ENCODE peak calls at places on chromosomes 2 and 18, in six cellular contexts. E, A, Z, T, R and S are unnamed samples.

GRCh38 chr2:221817052-221817451 is 244.9 kb upstream of the EPHA4 start:
- DNase-seq in E (no peak), A (no peak), Z (no peak), T (no peak), R (no peak), S (no peak)

GRCh38 chr2:13052547-13052946 is 335.8 kb downstream of the TRIB2 start:
- DNase-seq in E (no peak), A (no peak), Z (no peak), T (no peak), R (no peak), S (no peak)

GRCh38 chr2:9782197-9782719 is 61.0 kb upstream of the TAF1B start:
- DNase-seq in E (no peak), A (no peak), Z (no peak), T (no peak), R (no peak), S (peak)

GRCh38 chr2:228699400-228699799 is 517.9 kb upstream of the SPHKAP start:
- DNase-seq in E (peak), A (no peak), Z (no peak), T (no peak), R (no peak), S (no peak)

GRCh38 chr2:29255006-29255405 is 139.8 kb downstream of the CLIP4 start:
- DNase-seq in E (no peak), A (no peak), Z (no peak), T (no peak), R (no peak), S (no peak)

GRCh38 chr18:2939317-2939716 is 73.6 kb downstream of the LPIN2 start:
- DNase-seq in E (no peak), A (no peak), Z (no peak), T (no peak), R (no peak), S (no peak)

GRCh38 chr18:41940506-41941215 is 14.4 kb upstream of the PIK3C3 start:
- DNase-seq in E (peak), A (no peak), Z (peak), T (no peak), R (no peak), S (no peak)

GRCh38 chr2:16718551-16719404 is 53.1 kb upstream of the CYRIA start:
- DNase-seq in E (no peak), A (no peak), Z (no peak), T (no peak), R (no peak), S (no peak)

GRCh38 chr2:154402138-154402714 is 296.3 kb upstream of the KCNJ3 start:
- DNase-seq in E (peak), A (peak), Z (no peak), T (peak), R (no peak), S (no peak)

GRCh38 chr2:121333834-121334558 is 49.0 kb upstream of the TFCP2L1 start:
- DNase-seq in E (no peak), A (no peak), Z (no peak), T (no peak), R (no peak), S (no peak)

GRCh38 chr2:159419403-159419802 is 132.9 kb upstream of the WDSUB1 start:
- DNase-seq in E (no peak), A (no peak), Z (no peak), T (no peak), R (no peak), S (no peak)

GRCh38 chr18:22170421-22171262 is 1.3 kb downstream of the GATA6 start:
- DNase-seq in E (peak), A (no peak), Z (no peak), T (no peak), R (peak), S (peak)

GRCh38 chr2:202187570-202187969 is 50.8 kb downstream of the SUMO1 start:
- DNase-seq in E (no peak), A (no peak), Z (no peak), T (peak), R (no peak), S (no peak)

GRCh38 chr2:176085861-176086771 is 2.4 kb upstream of the EVX2 start:
- DNase-seq in E (peak), A (no peak), Z (no peak), T (peak), R (no peak), S (no peak)

GRCh38 chr18:63882333-63883141 is 5.0 kb upstream of the SERPINB2 start:
- DNase-seq in E (peak), A (no peak), Z (no peak), T (peak), R (no peak), S (no peak)

GRCh38 chr18:79851981-79852380 is 54.2 kb downstream of the KCNG2 start:
- DNase-seq in E (no peak), A (no peak), Z (no peak), T (no peak), R (no peak), S (no peak)

GRCh38 chr2:109402980-109403840 is 210.6 kb downstream of the SEPTIN10 start:
- DNase-seq in E (no peak), A (no peak), Z (no peak), T (no peak), R (no peak), S (no peak)

GRCh38 chr2:200847268-200847667 is 17.2 kb downstream of the CLK1 start:
- DNase-seq in E (no peak), A (no peak), Z (no peak), T (no peak), R (no peak), S (no peak)

GRCh38 chr2:73891276-73891901 is 1.4 kb upstream of the ACTG2 start:
- DNase-seq in E (no peak), A (no peak), Z (no peak), T (no peak), R (no peak), S (no peak)

GRCh38 chr2:73894475-73894850 is 1.7 kb downstream of the ACTG2 start:
- DNase-seq in E (no peak), A (no peak), Z (no peak), T (no peak), R (no peak), S (no peak)

GRCh38 chr2:73893764-73894474 is 1.1 kb downstream of the ACTG2 start:
- DNase-seq in E (no peak), A (no peak), Z (no peak), T (no peak), R (no peak), S (no peak)

GRCh38 chr2:73894877-73895276 is 2.1 kb downstream of the ACTG2 start:
- DNase-seq in E (no peak), A (no peak), Z (no peak), T (no peak), R (no peak), S (no peak)

GRCh38 chr2:73892631-73893329 is at the start of gene ACTG2:
- DNase-seq in E (peak), A (no peak), Z (no peak), T (no peak), R (no peak), S (no peak)
- H3K4me3 ChIP-seq in E (no peak), A (no peak), Z (no peak), T (no peak), R (no peak), S (no peak)

DNA sequence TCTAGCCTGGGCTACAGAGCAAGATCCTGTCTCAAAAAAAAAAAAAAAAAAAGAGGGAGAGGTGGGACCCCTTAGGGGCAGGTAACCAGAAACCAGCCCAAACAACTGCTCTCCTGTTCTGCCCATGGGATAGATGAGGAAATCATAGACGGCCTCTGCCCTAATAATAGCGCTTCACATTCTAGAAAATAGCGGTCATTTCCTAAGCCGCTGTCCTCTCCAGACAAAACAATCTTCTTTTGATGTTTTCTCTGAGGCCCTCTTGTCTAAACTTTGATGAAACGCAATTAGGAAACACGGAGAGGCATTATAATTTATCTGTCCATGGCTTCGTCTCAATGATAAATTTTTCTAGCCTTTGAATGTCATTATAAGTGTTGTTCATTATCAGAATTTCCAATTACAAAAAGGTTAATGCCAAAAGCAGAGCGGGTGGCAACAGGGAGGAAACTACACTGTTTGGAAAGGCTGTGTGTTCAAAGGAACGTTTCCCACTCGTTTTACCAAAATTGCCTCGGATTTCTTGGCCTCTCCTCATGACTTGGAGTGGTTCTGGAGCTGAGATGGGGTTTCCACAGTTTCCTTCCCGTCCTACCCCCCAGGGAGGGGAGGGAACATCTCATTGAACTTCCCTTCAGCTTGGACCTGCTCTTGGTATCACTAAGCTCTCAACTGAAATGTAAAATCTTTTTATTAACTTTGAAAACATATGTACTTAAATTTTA is 151.6 kb upstream of the ZNF236 start:
- DNase-seq in E (no peak), A (no peak), Z (no peak), T (no peak), R (no peak), S (no peak)
- H3K4me3 ChIP-seq in E (no peak), A (no peak), Z (no peak), T (no peak), R (no peak), S (no peak)

GRCh38 chr2:199467462-199467822 is 9.7 kb upstream of the SATB2 start:
- DNase-seq in E (no peak), A (no peak), Z (no peak), T (no peak), R (no peak), S (no peak)
- H3K4me3 ChIP-seq in E (no peak), A (no peak), Z (no peak), T (no peak), R (no peak), S (no peak)

DNA sequence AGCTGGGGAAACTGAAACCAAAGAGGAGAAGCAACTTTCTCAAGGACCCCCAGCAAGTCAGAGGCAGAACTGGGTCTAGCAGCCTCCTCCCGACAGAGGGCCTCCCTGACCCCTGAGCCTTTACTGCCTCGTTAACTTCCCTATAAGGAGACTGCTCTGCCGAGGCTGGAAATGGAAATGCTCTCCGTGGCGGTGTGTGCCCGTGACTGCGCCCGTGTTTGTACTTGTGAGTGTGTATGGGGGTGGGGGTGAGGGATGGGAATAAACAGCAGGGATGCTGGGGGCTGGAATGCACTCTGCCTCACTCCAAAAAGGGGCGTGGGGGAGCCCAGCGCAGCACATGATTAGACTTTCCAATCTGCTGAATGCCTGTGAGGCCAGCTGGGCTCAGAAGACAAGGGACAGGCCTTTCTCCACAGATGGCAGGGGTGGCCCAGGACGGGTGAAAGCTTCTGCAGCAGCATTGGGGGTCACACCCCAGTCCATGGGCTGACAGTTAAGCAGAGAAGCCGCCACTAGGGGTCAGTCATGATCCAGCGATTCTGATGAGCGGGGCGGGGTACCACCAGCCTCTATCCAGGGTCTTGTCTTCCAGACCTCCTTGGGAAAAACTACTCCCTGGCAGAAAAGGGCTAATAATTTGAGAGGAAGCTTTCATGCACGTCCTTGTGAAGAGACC is 26.8 kb downstream of the MPHOSPH10 start:
- DNase-seq in E (peak), A (peak), Z (no peak), T (peak), R (peak), S (peak)
- H3K4me3 ChIP-seq in E (peak), A (no peak), Z (no peak), T (no peak), R (peak), S (no peak)

DNA sequence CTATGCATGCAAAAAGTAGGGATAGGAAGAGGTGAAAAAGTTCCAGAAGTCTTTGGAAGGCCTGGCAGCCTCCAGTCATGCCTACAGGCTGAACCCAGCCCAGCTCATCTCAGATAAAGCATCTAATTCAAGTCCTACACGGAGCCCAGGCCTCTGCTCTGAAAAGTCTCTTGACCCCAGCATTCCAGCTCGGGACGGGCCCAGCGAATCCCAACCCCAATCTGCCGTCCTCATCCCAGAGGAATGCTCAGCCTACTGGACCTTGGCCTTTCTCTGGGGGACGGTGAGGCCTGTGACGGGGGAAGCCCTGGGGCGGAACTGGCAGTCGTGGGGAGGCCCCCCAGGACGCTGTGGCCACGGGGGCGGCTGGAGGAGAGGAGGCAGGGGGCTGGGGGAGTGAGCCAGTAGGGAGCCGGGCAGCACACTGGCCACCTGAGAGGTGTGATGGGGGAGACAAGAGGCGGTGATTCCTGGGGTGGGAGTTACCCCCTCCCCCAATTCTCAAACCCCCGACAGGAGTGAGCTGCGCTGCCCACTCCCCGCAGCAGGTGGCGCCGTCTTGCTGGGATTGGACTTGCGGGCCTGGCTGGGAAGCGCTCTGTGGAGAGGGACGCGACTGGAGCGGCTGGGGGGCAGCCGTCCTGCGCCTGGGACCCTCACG is 182.4 kb upstream of the HAAO start:
- DNase-seq in E (peak), A (peak), Z (no peak), T (peak), R (peak), S (peak)
- H3K4me3 ChIP-seq in E (peak), A (no peak), Z (peak), T (no peak), R (peak), S (no peak)

GRCh38 chr2:10912076-10912731 is 470 bp downstream of the KCNF1 start:
- DNase-seq in E (no peak), A (no peak), Z (no peak), T (no peak), R (no peak), S (no peak)
- H3K4me3 ChIP-seq in E (peak), A (no peak), Z (peak), T (peak), R (peak), S (no peak)

GRCh38 chr2:144495227-144495933 is 24.5 kb downstream of the ZEB2 start:
- DNase-seq in E (no peak), A (no peak), Z (no peak), T (no peak), R (no peak), S (no peak)
- H3K4me3 ChIP-seq in E (no peak), A (no peak), Z (no peak), T (no peak), R (no peak), S (no peak)

GRCh38 chr2:174014021-174014698 is 49.0 kb upstream of the SP3 start:
- DNase-seq in E (no peak), A (no peak), Z (no peak), T (no peak), R (no peak), S (no peak)

GRCh38 chr2:174013310-174013751 is 48.2 kb upstream of the SP3 start:
- DNase-seq in E (peak), A (no peak), Z (no peak), T (no peak), R (peak), S (no peak)

GRCh38 chr2:174012347-174013309 is 47.5 kb upstream of the SP3 start:
- DNase-seq in E (peak), A (no peak), Z (no peak), T (no peak), R (peak), S (peak)

GRCh38 chr2:174009488-174010223 is 44.5 kb upstream of the SP3 start:
- DNase-seq in E (peak), A (no peak), Z (no peak), T (no peak), R (no peak), S (no peak)

DNA sequence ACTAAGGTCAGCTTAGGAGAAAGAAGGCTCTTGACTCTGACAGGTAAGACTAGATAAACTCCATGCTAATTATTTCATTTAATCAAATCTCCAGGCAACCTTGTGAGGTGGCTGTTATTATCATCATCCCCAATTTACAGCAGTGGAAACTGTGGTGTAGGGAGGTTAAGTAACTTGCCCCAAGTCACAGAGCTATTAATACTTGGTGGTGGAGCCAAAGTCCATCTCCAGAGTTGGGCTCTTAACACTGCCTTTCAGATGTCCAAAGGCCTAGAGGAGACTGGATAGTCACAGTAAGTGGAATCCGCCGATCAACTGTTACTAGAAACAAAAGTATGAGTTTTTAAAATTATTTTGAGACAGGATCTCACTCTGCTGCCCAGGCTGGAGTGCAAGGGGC is 46.6 kb upstream of the SP3 start:
- DNase-seq in E (no peak), A (no peak), Z (no peak), T (no peak), R (no peak), S (no peak)
- H3K4me3 ChIP-seq in E (no peak), A (no peak), Z (no peak), T (no peak), R (peak), S (no peak)